ENCODE peak calls at places on chromosomes 2 and 18, in ten cellular contexts. X, L, F, V, I, U, R, Q, B and G are unnamed samples.

GRCh38 chr2:221573430-221574230 is 1.5 kb upstream of the EPHA4 start:
- DNase-seq in B (peak; percentile 38), V (peak; percentile 50), R (peak; percentile 70), I (peak; percentile 86), L (peak; percentile 97), U (peak; percentile 70), X (peak; percentile 81), F (peak; percentile 70), Q (peak; percentile 66), G (peak; percentile 90)

GRCh38 chr2:71067567-71068217 is 756 bp upstream of the NAGK start:
- DNase-seq in F (no peak), I (peak; percentile 31), U (no peak), V (no peak), L (peak; percentile 13), X (no peak), Q (no peak), B (no peak), R (no peak), G (peak; percentile 78)

GRCh38 chr2:196177124-196177523 is 5.7 kb upstream of the STK17B start:
- DNase-seq in B (no peak), L (no peak), U (no peak), I (no peak), X (no peak), R (no peak), Q (no peak), F (no peak), V (no peak), G (no peak)

GRCh38 chr2:237412646-237413292 is 1.2 kb downstream of the COL6A3 start:
- DNase-seq in V (no peak), L (no peak), Q (no peak), R (no peak), I (no peak), X (no peak), U (no peak), B (no peak), F (no peak), G (no peak)

GRCh38 chr18:54150226-54150625 is 74.2 kb downstream of the MBD2 start:
- DNase-seq in R (no peak), Q (no peak), U (no peak), F (no peak), V (no peak), L (no peak), B (no peak), X (no peak), I (no peak), G (no peak)

GRCh38 chr2:107325983-107326786 is 440.2 kb upstream of the ST6GAL2 start:
- DNase-seq in U (peak; percentile 83), V (no peak), X (no peak), B (peak; percentile 82), Q (no peak), I (no peak), R (no peak), L (no peak), F (no peak), G (no peak)

GRCh38 chr2:120425014-120425413 is 79.1 kb downstream of the INHBB start:
- DNase-seq in X (no peak), B (no peak), I (no peak), R (no peak), V (no peak), U (no peak), L (no peak), F (no peak), Q (no peak), G (peak; percentile 46)

GRCh38 chr2:64675860-64676259 is 22.1 kb upstream of the SERTAD2 start:
- DNase-seq in B (no peak), R (no peak), Q (peak; percentile 44), L (no peak), V (no peak), I (peak; percentile 72), U (no peak), X (no peak), F (no peak), G (no peak)

GRCh38 chr2:175234153-175234552 is 52.6 kb upstream of the ATP5MC3 start:
- DNase-seq in X (no peak), Q (no peak), I (no peak), F (no peak), V (no peak), L (no peak), U (no peak), B (no peak), R (no peak), G (no peak)

GRCh38 chr2:118878531-118879149 is 31.2 kb upstream of the EN1 start:
- DNase-seq in B (no peak), V (no peak), F (no peak), U (no peak), R (no peak), X (no peak), L (no peak), Q (no peak), I (no peak), G (no peak)

GRCh38 chr2:97770450-97770849 is 57.1 kb downstream of the ZAP70 start:
- DNase-seq in V (no peak), Q (no peak), B (no peak), U (no peak), F (no peak), I (no peak), X (no peak), L (no peak), R (no peak), G (no peak)

GRCh38 chr2:96241901-96242611 is 23.7 kb downstream of the TMEM127 start:
- DNase-seq in B (no peak), U (peak; percentile 90), I (peak; percentile 71), Q (peak; percentile 97), R (peak; percentile 16), X (no peak), L (no peak), V (peak; percentile 39), F (peak; percentile 12), G (no peak)

GRCh38 chr2:235793163-235793752 is 299.4 kb downstream of the AGAP1 start:
- DNase-seq in Q (peak; percentile 32), B (no peak), I (no peak), V (no peak), F (no peak), R (no peak), L (peak; percentile 22), U (peak; percentile 13), X (no peak), G (no peak)

GRCh38 chr2:73202156-73203054 is at the start of gene NOTO:
- DNase-seq in B (no peak), I (peak; percentile 19), Q (no peak), L (peak; percentile 31), R (no peak), U (peak; percentile 10), F (no peak), X (no peak), V (no peak), G (no peak)

GRCh38 chr18:59044855-59045254 is 94.8 kb upstream of the SEC11C start:
- DNase-seq in U (no peak), V (no peak), I (no peak), B (no peak), Q (no peak), L (no peak), X (no peak), R (no peak), F (no peak), G (no peak)

GRCh38 chr2:161992526-161992925 is 81.5 kb downstream of the DPP4 start:
- DNase-seq in L (no peak), R (no peak), X (no peak), F (peak; percentile 21), B (no peak), Q (no peak), I (peak; percentile 53), U (no peak), V (no peak), G (no peak)

GRCh38 chr18:70377857-70378701 is 89.2 kb downstream of the SOCS6 start:
- DNase-seq in B (no peak), R (no peak), V (no peak), L (no peak), U (no peak), X (no peak), F (no peak), Q (no peak), I (no peak), G (no peak)

GRCh38 chr2:177784449-177784845 is 288.1 kb downstream of the PDE11A start:
- DNase-seq in L (no peak), F (no peak), B (no peak), R (no peak), V (no peak), X (no peak), I (no peak), U (peak; percentile 47), Q (peak; percentile 65), G (no peak)

GRCh38 chr2:64537991-64538390 is 13.9 kb downstream of the AFTPH start:
- DNase-seq in I (no peak), Q (no peak), V (no peak), L (no peak), U (peak; percentile 41), X (no peak), R (no peak), F (no peak), B (no peak), G (no peak)

GRCh38 chr18:49447810-49448745 is 12.4 kb downstream of the DYM start:
- DNase-seq in V (no peak), U (peak; percentile 84), F (peak; percentile 45), X (no peak), I (peak; percentile 30), R (no peak), Q (peak; percentile 51), L (peak; percentile 55), B (peak; percentile 28), G (no peak)